ENCODE peak calls at places on chromosomes 5 and 9, in eight cellular contexts. M is kidney epithelial cell; U is stomach; A is heart right ventricle; D is fibroblast of lung; K is CD4-positive, CD25-positive, alpha-beta regulatory T cell; J is PC-9; Z is heart left ventricle. E is an unnamed sample.
A peak's percentile ranks its signal among the peaks of the same experiment; 100 is the strongest.

GRCh38 chr5:172447646-172448365 is 6.5 kb downstream of the SH3PXD2B start:
- DNase-seq in M (no peak), U (no peak), A (no peak), D (no peak), K (no peak), J (no peak), Z (no peak), E (no peak)

GRCh38 chr9:20563917-20564316 is 58.4 kb downstream of the MLLT3 start:
- DNase-seq in M (no peak), U (no peak), A (no peak), D (no peak), K (no peak), J (no peak), Z (no peak), E (no peak)

GRCh38 chr9:122036408-122036807 is 56.7 kb downstream of the TTLL11 start:
- DNase-seq in M (no peak), U (no peak), A (no peak), D (no peak), K (no peak), J (no peak), Z (no peak), E (no peak)

GRCh38 chr5:69492391-69493234 is at the start of gene OCLN:
- DNase-seq in M (no peak), U (peak; percentile 86), A (peak; percentile 19), D (peak; percentile 30), K (peak; percentile 15), J (peak; percentile 92), Z (peak; percentile 22), E (no peak)

GRCh38 chr5:87705876-87706275 is 293.1 kb upstream of the CCNH start:
- DNase-seq in M (no peak), U (no peak), A (no peak), D (peak; percentile 60), K (no peak), J (no peak), Z (no peak), E (no peak)

GRCh38 chr5:78961743-78962142 is 23.4 kb downstream of the ARSB start:
- DNase-seq in M (no peak), U (no peak), A (no peak), D (peak; percentile 47), K (no peak), J (no peak), Z (no peak), E (no peak)

GRCh38 chr5:144315994-144316634 is 145.4 kb downstream of the KCTD16 start:
- DNase-seq in M (no peak), U (no peak), A (no peak), D (no peak), K (no peak), J (no peak), Z (no peak), E (no peak)

GRCh38 chr5:142319105-142319504 is 5.7 kb downstream of the SPRY4 start:
- DNase-seq in M (no peak), U (no peak), A (no peak), D (peak; percentile 24), K (no peak), J (no peak), Z (no peak), E (no peak)

GRCh38 chr5:119031047-119031886 is 39.6 kb upstream of the DMXL1 start:
- DNase-seq in M (no peak), U (no peak), A (no peak), D (no peak), K (peak; percentile 82), J (no peak), Z (no peak), E (no peak)

GRCh38 chr9:16825971-16826370 is 44.5 kb downstream of the BNC2 start:
- DNase-seq in M (no peak), U (no peak), A (no peak), D (peak; percentile 91), K (no peak), J (no peak), Z (no peak), E (no peak)

GRCh38 chr5:76709762-76710161 is 6.2 kb upstream of the F2R start:
- DNase-seq in M (peak; percentile 50), U (no peak), A (no peak), D (peak; percentile 93), K (no peak), J (no peak), Z (no peak), E (no peak)

GRCh38 chr5:11888221-11888620 is 16.0 kb downstream of the CTNND2 start:
- DNase-seq in M (no peak), U (no peak), A (no peak), D (no peak), K (no peak), J (no peak), Z (no peak), E (no peak)

GRCh38 chr9:79577969-79578723 is 6.4 kb downstream of the TLE4 start:
- DNase-seq in M (no peak), U (no peak), A (no peak), D (no peak), K (no peak), J (no peak), Z (no peak), E (no peak)

GRCh38 chr5:164002653-164003052 is 497.2 kb downstream of the MAT2B start:
- DNase-seq in M (peak; percentile 35), U (no peak), A (no peak), D (peak; percentile 68), K (no peak), J (no peak), Z (no peak), E (no peak)

GRCh38 chr9:4235951-4236804 is 63.7 kb downstream of the GLIS3 start:
- DNase-seq in M (peak; percentile 81), U (no peak), A (no peak), D (peak; percentile 92), K (no peak), J (no peak), Z (no peak), E (no peak)

GRCh38 chr9:34256104-34256503 is 73.0 kb downstream of the KIF24 start:
- DNase-seq in M (no peak), U (no peak), A (no peak), D (no peak), K (peak; percentile 45), J (no peak), Z (no peak), E (no peak)

GRCh38 chr9:85941966-85942912 is 1.3 kb downstream of the NAA35 start:
- DNase-seq in M (no peak), U (no peak), A (no peak), D (peak; percentile 0), K (peak; percentile 24), J (no peak), Z (no peak), E (no peak)

GRCh38 chr5:108143581-108143980 is 238.3 kb downstream of the FBXL17 start:
- DNase-seq in M (peak; percentile 53), U (no peak), A (no peak), D (peak; percentile 81), K (no peak), J (no peak), Z (no peak), E (no peak)

GRCh38 chr5:170006016-170006415 is 25.7 kb upstream of the INSYN2B start:
- DNase-seq in M (no peak), U (no peak), A (no peak), D (peak; percentile 5), K (no peak), J (no peak), Z (no peak), E (no peak)
- H3K36me3 ChIP-seq in M (no peaks in the 10 kb centered on the region), U (no peaks in the 10 kb centered on the region), A (no peaks in the 10 kb centered on the region), D (no peaks in the 10 kb centered on the region), K (peaks cover 64% of the 10 kb centered on the region), J (no peaks in the 10 kb centered on the region), Z (no peaks in the 10 kb centered on the region), E (no peaks in the 10 kb centered on the region)

GRCh38 chr5:150521522-150521817 is 13.5 kb downstream of the NDST1 start:
- DNase-seq in M (no peak), U (no peak), A (no peak), D (no peak), K (no peak), J (no peak), Z (no peak), E (no peak)
- H3K36me3 ChIP-seq in M (no peaks in the 10 kb centered on the region), U (peaks cover 25% of the 10 kb centered on the region), A (peaks cover 8% of the 10 kb centered on the region), D (peaks cover 14% of the 10 kb centered on the region), K (no peaks in the 10 kb centered on the region), J (no peaks in the 10 kb centered on the region), Z (peaks cover 17% of the 10 kb centered on the region), E (peaks cover 14% of the 10 kb centered on the region)

DNA sequence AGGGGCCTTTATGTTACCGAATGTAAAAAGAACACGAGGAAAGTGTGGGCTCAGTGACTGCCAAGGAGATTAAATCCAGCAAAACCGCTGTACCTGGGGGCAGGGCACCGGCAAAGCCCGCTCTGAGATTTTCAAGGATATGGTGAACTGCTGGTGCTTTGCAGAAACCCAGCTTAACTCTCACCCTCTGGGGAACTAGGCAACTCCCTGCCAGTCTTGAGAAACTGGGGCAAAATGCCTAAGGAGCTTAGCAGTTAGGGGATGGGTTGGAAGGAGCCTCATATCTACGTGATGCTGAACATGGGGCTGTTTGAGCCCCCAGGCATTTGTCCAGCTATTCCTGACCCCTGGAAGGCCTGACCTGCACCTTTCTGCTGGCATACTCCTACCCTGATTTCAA is 108.6 kb upstream of the TBC1D2 start:
- DNase-seq in M (no peak), U (no peak), A (no peak), D (no peak), K (no peak), J (no peak), Z (no peak), E (no peak)
- H3K36me3 ChIP-seq in M (no peaks in the 10 kb centered on the region), U (no peaks in the 10 kb centered on the region), A (no peaks in the 10 kb centered on the region), D (no peaks in the 10 kb centered on the region), K (no peaks in the 10 kb centered on the region), J (no peaks in the 10 kb centered on the region), Z (no peaks in the 10 kb centered on the region), E (no peaks in the 10 kb centered on the region)

GRCh38 chr5:55385227-55385626 is 77.4 kb downstream of the MTREX start:
- DNase-seq in M (no peak), U (no peak), A (no peak), D (no peak), K (no peak), J (no peak), Z (no peak), E (no peak)
- H3K36me3 ChIP-seq in M (no peaks in the 10 kb centered on the region), U (peaks cover 57% of the 10 kb centered on the region), A (peaks cover 17% of the 10 kb centered on the region), D (peaks cover 2% of the 10 kb centered on the region), K (peaks cover 77% of the 10 kb centered on the region), J (peaks cover 30% of the 10 kb centered on the region), Z (peaks cover 43% of the 10 kb centered on the region), E (peaks cover 20% of the 10 kb centered on the region)